ENCODE peak calls at places on chromosomes 16 and 17, in four cellular contexts. One of them, this sample, is unnamed.

GRCh38 chr17:6870841-6871240 is 39.3 kb upstream of the TEKT1 start:
- DNase-seq in skeletal muscle cell: no peak
- DNase-seq in left cardiac atrium: no peak
- DNase-seq in HTR-8/SVneo: no peak
- DNase-seq in this sample: no peak

GRCh38 chr17:29682987-29683386 is 60.3 kb upstream of the CORO6 start:
- DNase-seq in HTR-8/SVneo: no peak
- DNase-seq in left cardiac atrium: no peak
- DNase-seq in skeletal muscle cell: no peak
- DNase-seq in this sample: no peak

GRCh38 chr16:88010343-88010970 is 59.2 kb downstream of the BANP start:
- DNase-seq in left cardiac atrium: no peak
- DNase-seq in skeletal muscle cell: no peak
- DNase-seq in HTR-8/SVneo: no peak
- DNase-seq in this sample: no peak

GRCh38 chr17:63001689-63002394 is 35.8 kb downstream of the TANC2 start:
- DNase-seq in skeletal muscle cell: no peak
- DNase-seq in left cardiac atrium: no peak
- DNase-seq in HTR-8/SVneo: no peak
- DNase-seq in this sample: no peak

GRCh38 chr17:2192367-2193028 is 111.1 kb downstream of the SMG6 start:
- DNase-seq in skeletal muscle cell: peak
- DNase-seq in HTR-8/SVneo: peak
- DNase-seq in left cardiac atrium: peak
- DNase-seq in this sample: no peak

GRCh38 chr17:79956853-79957252 is 78.8 kb downstream of the TBC1D16 start:
- DNase-seq in skeletal muscle cell: no peak
- DNase-seq in left cardiac atrium: peak
- DNase-seq in HTR-8/SVneo: no peak
- DNase-seq in this sample: no peak

GRCh38 chr16:66801320-66802105 is at the start of gene TERB1:
- DNase-seq in left cardiac atrium: no peak
- DNase-seq in skeletal muscle cell: no peak
- DNase-seq in HTR-8/SVneo: no peak
- DNase-seq in this sample: no peak

GRCh38 chr17:6914711-6915110 is 81.1 kb upstream of the ALOX12 start:
- DNase-seq in left cardiac atrium: no peak
- DNase-seq in HTR-8/SVneo: no peak
- DNase-seq in skeletal muscle cell: peak
- DNase-seq in this sample: no peak

GRCh38 chr17:75848523-75849303 is 4.5 kb upstream of the UNC13D start:
- DNase-seq in HTR-8/SVneo: no peak
- DNase-seq in left cardiac atrium: peak
- DNase-seq in skeletal muscle cell: no peak
- DNase-seq in this sample: no peak

GRCh38 chr16:1468456-1468855 is 6.4 kb downstream of the CLCN7 start:
- DNase-seq in left cardiac atrium: no peak
- DNase-seq in skeletal muscle cell: no peak
- DNase-seq in HTR-8/SVneo: no peak
- DNase-seq in this sample: no peak

GRCh38 chr16:440627-441026 is 15.2 kb downstream of the RAB11FIP3 start:
- DNase-seq in HTR-8/SVneo: no peak
- DNase-seq in skeletal muscle cell: peak
- DNase-seq in left cardiac atrium: no peak
- DNase-seq in this sample: no peak

GRCh38 chr17:60163108-60163784 is 13.5 kb downstream of the CA4 start:
- DNase-seq in skeletal muscle cell: no peak
- DNase-seq in left cardiac atrium: no peak
- DNase-seq in HTR-8/SVneo: no peak
- DNase-seq in this sample: no peak

GRCh38 chr16:54690710-54691109 is 240.0 kb upstream of the IRX5 start:
- DNase-seq in HTR-8/SVneo: no peak
- DNase-seq in left cardiac atrium: no peak
- DNase-seq in skeletal muscle cell: no peak
- DNase-seq in this sample: no peak

GRCh38 chr16:30368122-30368791 is 2.0 kb downstream of the TBC1D10B start:
- DNase-seq in HTR-8/SVneo: no peak
- DNase-seq in left cardiac atrium: peak
- DNase-seq in skeletal muscle cell: no peak
- DNase-seq in this sample: no peak

GRCh38 chr17:4448197-4448980 is 14.6 kb downstream of the SPNS3 start:
- DNase-seq in left cardiac atrium: no peak
- DNase-seq in HTR-8/SVneo: no peak
- DNase-seq in skeletal muscle cell: no peak
- DNase-seq in this sample: no peak

GRCh38 chr17:50689251-50689650 is 18.5 kb downstream of the ANKRD40 start:
- DNase-seq in HTR-8/SVneo: peak
- DNase-seq in left cardiac atrium: no peak
- DNase-seq in skeletal muscle cell: no peak
- DNase-seq in this sample: no peak

GRCh38 chr16:24553983-24554382 is 14.6 kb downstream of the RBBP6 start:
- DNase-seq in left cardiac atrium: no peak
- DNase-seq in skeletal muscle cell: no peak
- DNase-seq in HTR-8/SVneo: no peak
- DNase-seq in this sample: no peak

GRCh38 chr17:50649042-50649908 is 14.6 kb downstream of the ABCC3 start:
- DNase-seq in HTR-8/SVneo: no peak
- DNase-seq in left cardiac atrium: no peak
- DNase-seq in skeletal muscle cell: no peak
- DNase-seq in this sample: no peak

GRCh38 chr17:9696279-9697044 is 51.1 kb downstream of the USP43 start:
- DNase-seq in skeletal muscle cell: no peak
- DNase-seq in HTR-8/SVneo: no peak
- DNase-seq in left cardiac atrium: no peak
- DNase-seq in this sample: no peak

GRCh38 chr16:22296225-22297113 is 740 bp upstream of the POLR3E start:
- DNase-seq in HTR-8/SVneo: peak
- DNase-seq in skeletal muscle cell: no peak
- DNase-seq in left cardiac atrium: no peak
- DNase-seq in this sample: no peak

GRCh38 chr17:8470447-8471047 is 34.9 kb downstream of the NDEL1 start:
- DNase-seq in skeletal muscle cell: no peak
- DNase-seq in left cardiac atrium: peak
- DNase-seq in HTR-8/SVneo: no peak
- DNase-seq in this sample: no peak

GRCh38 chr16:48156790-48157209 is 1.0 kb upstream of the ABCC12 start:
- DNase-seq in left cardiac atrium: peak
- DNase-seq in skeletal muscle cell: peak
- DNase-seq in HTR-8/SVneo: peak
- DNase-seq in this sample: peak

GRCh38 chr17:69084911-69085310 is 24.2 kb upstream of the ABCA9 start:
- DNase-seq in left cardiac atrium: no peak
- DNase-seq in skeletal muscle cell: no peak
- DNase-seq in HTR-8/SVneo: no peak
- DNase-seq in this sample: no peak

GRCh38 chr16:72677662-72678447 is 370.1 kb downstream of the ZFHX3 start:
- DNase-seq in skeletal muscle cell: peak
- DNase-seq in HTR-8/SVneo: no peak
- DNase-seq in left cardiac atrium: no peak
- DNase-seq in this sample: no peak

GRCh38 chr16:69707920-69708683 is 18.3 kb downstream of the NQO1 start:
- DNase-seq in HTR-8/SVneo: no peak
- DNase-seq in skeletal muscle cell: no peak
- DNase-seq in left cardiac atrium: no peak
- DNase-seq in this sample: no peak

GRCh38 chr16:73864868-73865267 is 431.7 kb upstream of the PSMD7 start:
- DNase-seq in skeletal muscle cell: no peak
- DNase-seq in HTR-8/SVneo: no peak
- DNase-seq in left cardiac atrium: no peak
- DNase-seq in this sample: no peak

GRCh38 chr16:87706278-87707000 is 59.3 kb downstream of the KLHDC4 start:
- DNase-seq in left cardiac atrium: no peak
- DNase-seq in skeletal muscle cell: no peak
- DNase-seq in HTR-8/SVneo: no peak
- DNase-seq in this sample: no peak

GRCh38 chr17:82931696-82932060 is 91.9 kb upstream of the ZNF750 start:
- DNase-seq in HTR-8/SVneo: no peak
- DNase-seq in left cardiac atrium: peak
- DNase-seq in skeletal muscle cell: peak
- DNase-seq in this sample: peak

GRCh38 chr17:38798614-38799500 is 499 bp downstream of the PIP4K2B start:
- DNase-seq in HTR-8/SVneo: peak
- DNase-seq in skeletal muscle cell: peak
- DNase-seq in left cardiac atrium: peak
- DNase-seq in this sample: no peak

GRCh38 chr17:56679148-56679766 is 85.8 kb downstream of the NOG start:
- DNase-seq in HTR-8/SVneo: peak
- DNase-seq in left cardiac atrium: no peak
- DNase-seq in skeletal muscle cell: no peak
- DNase-seq in this sample: no peak

GRCh38 chr17:15456972-15457722 is 10.3 kb downstream of the CDRT4 start:
- DNase-seq in HTR-8/SVneo: peak
- DNase-seq in skeletal muscle cell: peak
- DNase-seq in left cardiac atrium: peak
- DNase-seq in this sample: peak

GRCh38 chr16:66905633-66906539 is 12.8 kb downstream of the CDH16 start:
- DNase-seq in left cardiac atrium: peak
- DNase-seq in skeletal muscle cell: no peak
- DNase-seq in HTR-8/SVneo: no peak
- DNase-seq in this sample: no peak

GRCh38 chr16:53518550-53519416 is 15.8 kb upstream of the AKTIP start:
- DNase-seq in skeletal muscle cell: peak
- DNase-seq in HTR-8/SVneo: peak
- DNase-seq in left cardiac atrium: peak
- DNase-seq in this sample: no peak